ENCODE peak calls at places on chromosomes 6 and 20, in ten cellular contexts. One of them, this sample, is unnamed.

GRCh38 chr20:57504411-57504810 is 20.5 kb downstream of the CTCFL start:
- DNase-seq in AG08396: no peak
- DNase-seq in ELF-1: no peak
- DNase-seq in SK-N-DZ: no peak
- DNase-seq in epithelial cell of esophagus: no peak
- DNase-seq in kidney tubule cell: no peak
- DNase-seq in MCF 10A: no peak
- DNase-seq in type B pancreatic cell: no peak
- DNase-seq in AML-193: no peak
- DNase-seq in stimulated activated CD8-positive, alpha-beta memory T cell treated with anti-CD3 and anti-CD28 coated beads, Interleukin-7, amount 100 ng/mL, for 1 hour: no peak
- DNase-seq in this sample: no peak

GRCh38 chr6:42879372-42880239 is at the start of gene RPL7L1:
- DNase-seq in stimulated activated CD8-positive, alpha-beta memory T cell treated with anti-CD3 and anti-CD28 coated beads, Interleukin-7, amount 100 ng/mL, for 1 hour: peak
- DNase-seq in AG08396: peak
- DNase-seq in type B pancreatic cell: peak
- DNase-seq in ELF-1: peak
- DNase-seq in kidney tubule cell: peak
- DNase-seq in epithelial cell of esophagus: peak
- DNase-seq in AML-193: peak
- DNase-seq in MCF 10A: peak
- DNase-seq in SK-N-DZ: peak
- DNase-seq in this sample: peak

GRCh38 chr6:2791124-2792050 is 26.2 kb downstream of the WRNIP1 start:
- DNase-seq in epithelial cell of esophagus: peak
- DNase-seq in ELF-1: peak
- DNase-seq in AG08396: peak
- DNase-seq in stimulated activated CD8-positive, alpha-beta memory T cell treated with anti-CD3 and anti-CD28 coated beads, Interleukin-7, amount 100 ng/mL, for 1 hour: no peak
- DNase-seq in MCF 10A: peak
- DNase-seq in type B pancreatic cell: no peak
- DNase-seq in SK-N-DZ: peak
- DNase-seq in kidney tubule cell: peak
- DNase-seq in AML-193: peak
- DNase-seq in this sample: no peak

GRCh38 chr20:61112515-61112914 is 139.5 kb upstream of the CDH4 start:
- DNase-seq in stimulated activated CD8-positive, alpha-beta memory T cell treated with anti-CD3 and anti-CD28 coated beads, Interleukin-7, amount 100 ng/mL, for 1 hour: no peak
- DNase-seq in ELF-1: no peak
- DNase-seq in epithelial cell of esophagus: no peak
- DNase-seq in AML-193: no peak
- DNase-seq in MCF 10A: no peak
- DNase-seq in type B pancreatic cell: no peak
- DNase-seq in AG08396: no peak
- DNase-seq in SK-N-DZ: no peak
- DNase-seq in kidney tubule cell: no peak
- DNase-seq in this sample: no peak

GRCh38 chr20:50987493-50988210 is 29.0 kb downstream of the MOCS3 start:
- DNase-seq in AML-193: peak
- DNase-seq in AG08396: peak
- DNase-seq in epithelial cell of esophagus: peak
- DNase-seq in kidney tubule cell: peak
- DNase-seq in SK-N-DZ: peak
- DNase-seq in stimulated activated CD8-positive, alpha-beta memory T cell treated with anti-CD3 and anti-CD28 coated beads, Interleukin-7, amount 100 ng/mL, for 1 hour: no peak
- DNase-seq in ELF-1: peak
- DNase-seq in type B pancreatic cell: no peak
- DNase-seq in MCF 10A: peak
- DNase-seq in this sample: peak

GRCh38 chr6:89731924-89732568 is 87.5 kb downstream of the MDN1 start:
- DNase-seq in kidney tubule cell: no peak
- DNase-seq in type B pancreatic cell: no peak
- DNase-seq in ELF-1: no peak
- DNase-seq in AG08396: no peak
- DNase-seq in AML-193: no peak
- DNase-seq in MCF 10A: no peak
- DNase-seq in stimulated activated CD8-positive, alpha-beta memory T cell treated with anti-CD3 and anti-CD28 coated beads, Interleukin-7, amount 100 ng/mL, for 1 hour: no peak
- DNase-seq in SK-N-DZ: no peak
- DNase-seq in epithelial cell of esophagus: no peak
- DNase-seq in this sample: no peak

GRCh38 chr20:29742699-29743100 is 1514.8 kb upstream of the DEFB115 start:
- DNase-seq in type B pancreatic cell: no peak
- DNase-seq in ELF-1: no peak
- DNase-seq in SK-N-DZ: no peak
- DNase-seq in epithelial cell of esophagus: no peak
- DNase-seq in kidney tubule cell: no peak
- DNase-seq in AG08396: no peak
- DNase-seq in AML-193: no peak
- DNase-seq in stimulated activated CD8-positive, alpha-beta memory T cell treated with anti-CD3 and anti-CD28 coated beads, Interleukin-7, amount 100 ng/mL, for 1 hour: no peak
- DNase-seq in MCF 10A: no peak
- DNase-seq in this sample: no peak

GRCh38 chr20:36604952-36605308 is 649 bp upstream of the RAB5IF start:
- DNase-seq in AML-193: peak
- DNase-seq in MCF 10A: peak
- DNase-seq in kidney tubule cell: peak
- DNase-seq in SK-N-DZ: no peak
- DNase-seq in stimulated activated CD8-positive, alpha-beta memory T cell treated with anti-CD3 and anti-CD28 coated beads, Interleukin-7, amount 100 ng/mL, for 1 hour: no peak
- DNase-seq in AG08396: no peak
- DNase-seq in ELF-1: no peak
- DNase-seq in type B pancreatic cell: no peak
- DNase-seq in epithelial cell of esophagus: peak
- DNase-seq in this sample: peak

GRCh38 chr20:18734525-18735189 is 78.9 kb upstream of the SCP2D1 start:
- DNase-seq in epithelial cell of esophagus: no peak
- DNase-seq in stimulated activated CD8-positive, alpha-beta memory T cell treated with anti-CD3 and anti-CD28 coated beads, Interleukin-7, amount 100 ng/mL, for 1 hour: no peak
- DNase-seq in SK-N-DZ: no peak
- DNase-seq in AML-193: no peak
- DNase-seq in ELF-1: no peak
- DNase-seq in AG08396: no peak
- DNase-seq in kidney tubule cell: no peak
- DNase-seq in type B pancreatic cell: no peak
- DNase-seq in MCF 10A: no peak
- DNase-seq in this sample: no peak

GRCh38 chr6:21508753-21509152 is 84.8 kb upstream of the SOX4 start:
- DNase-seq in MCF 10A: peak
- DNase-seq in AML-193: no peak
- DNase-seq in ELF-1: peak
- DNase-seq in kidney tubule cell: no peak
- DNase-seq in epithelial cell of esophagus: peak
- DNase-seq in stimulated activated CD8-positive, alpha-beta memory T cell treated with anti-CD3 and anti-CD28 coated beads, Interleukin-7, amount 100 ng/mL, for 1 hour: no peak
- DNase-seq in SK-N-DZ: no peak
- DNase-seq in AG08396: no peak
- DNase-seq in type B pancreatic cell: no peak
- DNase-seq in this sample: no peak

GRCh38 chr20:63118786-63119450 is 97.0 kb downstream of the YTHDF1 start:
- DNase-seq in SK-N-DZ: no peak
- DNase-seq in epithelial cell of esophagus: no peak
- DNase-seq in AML-193: no peak
- DNase-seq in stimulated activated CD8-positive, alpha-beta memory T cell treated with anti-CD3 and anti-CD28 coated beads, Interleukin-7, amount 100 ng/mL, for 1 hour: no peak
- DNase-seq in MCF 10A: no peak
- DNase-seq in kidney tubule cell: no peak
- DNase-seq in ELF-1: no peak
- DNase-seq in AG08396: no peak
- DNase-seq in type B pancreatic cell: no peak
- DNase-seq in this sample: no peak

GRCh38 chr6:153568601-153569000 is 437.5 kb upstream of the RGS17 start:
- DNase-seq in epithelial cell of esophagus: peak
- DNase-seq in ELF-1: no peak
- DNase-seq in MCF 10A: peak
- DNase-seq in kidney tubule cell: no peak
- DNase-seq in SK-N-DZ: no peak
- DNase-seq in AG08396: peak
- DNase-seq in AML-193: no peak
- DNase-seq in stimulated activated CD8-positive, alpha-beta memory T cell treated with anti-CD3 and anti-CD28 coated beads, Interleukin-7, amount 100 ng/mL, for 1 hour: no peak
- DNase-seq in type B pancreatic cell: no peak
- DNase-seq in this sample: no peak

GRCh38 chr6:107656381-107656780 is 166.5 kb downstream of the SOBP start:
- DNase-seq in AG08396: no peak
- DNase-seq in stimulated activated CD8-positive, alpha-beta memory T cell treated with anti-CD3 and anti-CD28 coated beads, Interleukin-7, amount 100 ng/mL, for 1 hour: no peak
- DNase-seq in SK-N-DZ: no peak
- DNase-seq in epithelial cell of esophagus: no peak
- DNase-seq in MCF 10A: no peak
- DNase-seq in AML-193: no peak
- DNase-seq in type B pancreatic cell: no peak
- DNase-seq in ELF-1: no peak
- DNase-seq in kidney tubule cell: no peak
- DNase-seq in this sample: no peak

GRCh38 chr20:19907326-19908056 is 109.7 kb upstream of the NAA20 start:
- DNase-seq in kidney tubule cell: peak
- DNase-seq in stimulated activated CD8-positive, alpha-beta memory T cell treated with anti-CD3 and anti-CD28 coated beads, Interleukin-7, amount 100 ng/mL, for 1 hour: no peak
- DNase-seq in AG08396: no peak
- DNase-seq in SK-N-DZ: no peak
- DNase-seq in MCF 10A: no peak
- DNase-seq in epithelial cell of esophagus: no peak
- DNase-seq in type B pancreatic cell: no peak
- DNase-seq in AML-193: no peak
- DNase-seq in ELF-1: no peak
- DNase-seq in this sample: no peak

GRCh38 chr6:148803979-148804378 is 57.1 kb downstream of the UST start:
- DNase-seq in SK-N-DZ: no peak
- DNase-seq in AG08396: peak
- DNase-seq in stimulated activated CD8-positive, alpha-beta memory T cell treated with anti-CD3 and anti-CD28 coated beads, Interleukin-7, amount 100 ng/mL, for 1 hour: no peak
- DNase-seq in kidney tubule cell: no peak
- DNase-seq in AML-193: no peak
- DNase-seq in ELF-1: no peak
- DNase-seq in epithelial cell of esophagus: peak
- DNase-seq in type B pancreatic cell: no peak
- DNase-seq in MCF 10A: no peak
- DNase-seq in this sample: no peak

This sample was measured in sciatic nerve.